ENCODE peak calls at places on chromosomes 1 and 21, in four cellular contexts. R, H, P and Y are unnamed samples.

GRCh38 chr1:176696109-176696508 is 233.1 kb downstream of the PAPPA2 start:
- DNase-seq in P (no peak), H (no peak), R (no peak), Y (peak; percentile 16)

GRCh38 chr1:67019600-67020136 is 34.3 kb downstream of the SLC35D1 start:
- DNase-seq in R (no peak), P (no peak), H (peak; percentile 36), Y (peak; percentile 16)

GRCh38 chr1:245263701-245264100 is 108.9 kb downstream of the KIF26B start:
- DNase-seq in P (no peak), H (no peak), R (no peak), Y (no peak)

GRCh38 chr1:73205294-73205973 is 923.1 kb upstream of the NEGR1 start:
- DNase-seq in H (no peak), R (no peak), P (no peak), Y (peak; percentile 13)

GRCh38 chr1:215835951-215836350 is 268.8 kb downstream of the KCTD3 start:
- DNase-seq in P (no peak), H (peak; percentile 35), R (no peak), Y (no peak)

GRCh38 chr21:26842300-26842699 is 2.9 kb downstream of the ADAMTS1 start:
- DNase-seq in H (peak; percentile 25), P (no peak), R (no peak), Y (no peak)

GRCh38 chr1:19309123-19309813 is 2.7 kb downstream of the AKR7A2 start:
- DNase-seq in P (no peak), H (peak; percentile 79), R (no peak), Y (no peak)

GRCh38 chr1:159771501-159771900 is 9.3 kb upstream of the DUSP23 start:
- DNase-seq in R (no peak), P (no peak), H (no peak), Y (no peak)

GRCh38 chr1:206000641-206001339 is 2.4 kb downstream of the RAB7B start:
- DNase-seq in R (no peak), P (no peak), H (peak; percentile 59), Y (no peak)

GRCh38 chr1:201461193-201461657 is 7.8 kb downstream of the PHLDA3 start:
- DNase-seq in R (no peak), H (peak; percentile 98), P (peak; percentile 85), Y (no peak)

GRCh38 chr1:209670441-209671082 is 4.7 kb upstream of the G0S2 start:
- DNase-seq in P (no peak), H (no peak), R (no peak), Y (no peak)

GRCh38 chr1:209218986-209219385 is 364.5 kb upstream of the CAMK1G start:
- DNase-seq in P (no peak), H (no peak), R (no peak), Y (no peak)

GRCh38 chr1:154418062-154418897 is 13.1 kb downstream of the IL6R start:
- DNase-seq in P (peak; percentile 96), H (no peak), R (peak; percentile 90), Y (no peak)

GRCh38 chr1:160171352-160171751 is 19.0 kb upstream of the CASQ1 start:
- DNase-seq in P (no peak), R (no peak), H (peak; percentile 29), Y (no peak)

GRCh38 chr21:44090332-44090731 is 16.9 kb upstream of the PWP2 start:
- DNase-seq in H (no peak), P (no peak), R (no peak), Y (no peak)
- H3K36me3 ChIP-seq in H (peaks cover 58% of the 10 kb centered on the region), P (peaks cover 1% of the 10 kb centered on the region), R (peaks cover 33% of the 10 kb centered on the region), Y (peaks cover 29% of the 10 kb centered on the region)

GRCh38 chr1:220137006-220137794 is 43.3 kb downstream of the IARS2 start:
- DNase-seq in H (no peak), P (no peak), R (no peak), Y (no peak)

GRCh38 chr1:220139966-220140365 is 46.0 kb downstream of the IARS2 start:
- DNase-seq in P (no peak), R (no peak), H (no peak), Y (no peak)

GRCh38 chr1:220135755-220136154 is 41.8 kb downstream of the IARS2 start:
- DNase-seq in P (no peak), H (no peak), R (no peak), Y (no peak)
- H3K36me3 ChIP-seq in P (peaks cover 2% of the 10 kb centered on the region), H (peaks cover 24% of the 10 kb centered on the region), R (peaks cover 38% of the 10 kb centered on the region), Y (peaks cover 2% of the 10 kb centered on the region)

GRCh38 chr1:27011976-27012563 is 580 bp downstream of the TENT5B start:
- DNase-seq in H (no peak), R (peak; percentile 53), P (no peak), Y (no peak)
- H3K36me3 ChIP-seq in H (no peaks in the 10 kb centered on the region), R (no peaks in the 10 kb centered on the region), P (no peaks in the 10 kb centered on the region), Y (peaks cover 5% of the 10 kb centered on the region)

GRCh38 chr1:41015894-41016470 is 5.5 kb downstream of the SLFNL1 start:
- DNase-seq in R (no peak), P (no peak), H (no peak), Y (no peak)
- H3K36me3 ChIP-seq in R (peaks cover 7% of the 10 kb centered on the region), P (no peaks in the 10 kb centered on the region), H (peaks cover 84% of the 10 kb centered on the region), Y (peaks cover 23% of the 10 kb centered on the region)

DNA sequence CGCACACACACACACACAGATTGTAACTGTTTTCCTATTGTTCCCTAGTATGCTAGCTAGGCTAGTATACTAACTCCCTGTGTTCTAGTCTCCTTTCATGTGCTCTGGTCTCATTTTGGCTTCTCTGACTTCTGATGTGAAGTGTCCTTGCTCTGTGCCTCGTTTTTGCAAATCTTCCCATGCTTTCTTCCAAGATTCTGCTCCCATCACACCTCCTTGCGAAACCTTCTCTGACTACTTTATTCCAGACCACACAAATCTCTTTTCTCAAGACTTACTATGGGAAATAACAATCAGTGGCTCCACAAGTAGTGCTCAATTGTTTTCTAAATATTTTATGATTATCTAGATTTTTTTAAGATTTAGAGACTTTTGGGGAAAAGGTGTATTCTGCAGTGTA is 10.3 kb downstream of the PRRX1 start:
- DNase-seq in H (no peak), P (no peak), R (no peak), Y (no peak)
- H3K36me3 ChIP-seq in H (no peaks in the 10 kb centered on the region), P (no peaks in the 10 kb centered on the region), R (no peaks in the 10 kb centered on the region), Y (no peaks in the 10 kb centered on the region)

GRCh38 chr1:9882296-9882944 is 27.6 kb downstream of the CTNNBIP1 start:
- DNase-seq in P (no peak), H (no peak), R (no peak), Y (no peak)

GRCh38 chr1:9884805-9885204 is 25.3 kb downstream of the CTNNBIP1 start:
- DNase-seq in R (no peak), P (no peak), H (no peak), Y (no peak)

GRCh38 chr1:9883585-9884449 is 26.3 kb downstream of the CTNNBIP1 start:
- DNase-seq in P (no peak), H (no peak), R (no peak), Y (no peak)

GRCh38 chr1:9882945-9883303 is 27.1 kb downstream of the CTNNBIP1 start:
- DNase-seq in H (no peak), R (no peak), P (no peak), Y (no peak)

DNA sequence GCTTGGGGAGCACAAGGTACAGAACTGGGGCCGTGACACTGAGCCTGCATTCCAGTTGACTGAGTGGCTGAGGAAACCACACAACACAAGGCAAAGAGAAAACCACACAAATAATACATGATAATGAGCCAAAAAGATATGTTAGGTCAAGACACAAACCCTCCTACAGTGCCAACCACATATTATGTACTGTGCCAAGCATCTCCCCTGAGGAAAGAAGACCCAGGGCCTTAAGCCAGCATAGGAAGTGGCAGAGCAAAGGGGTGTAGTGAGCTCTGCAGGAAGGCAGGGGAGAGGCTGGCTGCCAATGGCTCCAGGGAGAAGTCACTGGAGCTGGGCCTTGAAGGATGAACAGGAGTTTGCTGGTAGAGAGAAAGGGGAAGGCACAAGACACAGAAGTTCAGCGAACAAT is 28.2 kb downstream of the CTNNBIP1 start:
- DNase-seq in R (no peak), H (peak; percentile 58), P (no peak), Y (no peak)
- H3K36me3 ChIP-seq in R (no peaks in the 10 kb centered on the region), H (no peaks in the 10 kb centered on the region), P (no peaks in the 10 kb centered on the region), Y (no peaks in the 10 kb centered on the region)

GRCh38 chr21:39016740-39017315 is 166.4 kb downstream of the PSMG1 start:
- DNase-seq in H (no peak), R (no peak), P (no peak), Y (no peak)
- H3K36me3 ChIP-seq in H (no peaks in the 10 kb centered on the region), R (no peaks in the 10 kb centered on the region), P (no peaks in the 10 kb centered on the region), Y (no peaks in the 10 kb centered on the region)